ENCODE peak calls at places on chromosomes 3 and 15, in six cellular contexts. V is epithelial cell of esophagus, Q is endothelial cell, W is stomach, P is right lobe of liver, L is upper lobe of right lung. K is an unnamed sample.

GRCh38 chr3:131794766-131795381 is 239.9 kb downstream of the CPNE4 start:
- DNase-seq in V (peak; percentile 67), Q (peak; percentile 58), W (no peak), P (no peak), L (no peak), K (no peak)

GRCh38 chr3:47003461-47004368 is 24.2 kb downstream of the NBEAL2 start:
- DNase-seq in V (no peak), Q (no peak), W (no peak), P (peak; percentile 16), L (peak; percentile 51), K (peak; percentile 85)

GRCh38 chr3:16817201-16817600 is 67.6 kb upstream of the PLCL2 start:
- DNase-seq in V (no peak), Q (no peak), W (no peak), P (no peak), L (no peak), K (no peak)

GRCh38 chr3:52121813-52122212 is 32.4 kb downstream of the POC1A start:
- DNase-seq in V (no peak), Q (no peak), W (no peak), P (no peak), L (no peak), K (peak; percentile 43)

GRCh38 chr3:171802601-171802956 is 7.7 kb downstream of the PLD1 start:
- DNase-seq in V (no peak), Q (no peak), W (no peak), P (no peak), L (no peak), K (no peak)

GRCh38 chr3:16171009-16171408 is 3.5 kb upstream of the GALNT15 start:
- DNase-seq in V (no peak), Q (no peak), W (no peak), P (no peak), L (no peak), K (no peak)

GRCh38 chr3:154730221-154730620 is 300.2 kb upstream of the GPR149 start:
- DNase-seq in V (peak; percentile 24), Q (no peak), W (no peak), P (no peak), L (no peak), K (no peak)

GRCh38 chr15:91385301-91385700 is 285.2 kb downstream of the SV2B start:
- DNase-seq in V (peak; percentile 55), Q (no peak), W (no peak), P (no peak), L (no peak), K (no peak)

GRCh38 chr15:82922737-82923136 is 29.8 kb downstream of the HOMER2 start:
- DNase-seq in V (no peak), Q (no peak), W (peak; percentile 20), P (no peak), L (no peak), K (no peak)

DNA sequence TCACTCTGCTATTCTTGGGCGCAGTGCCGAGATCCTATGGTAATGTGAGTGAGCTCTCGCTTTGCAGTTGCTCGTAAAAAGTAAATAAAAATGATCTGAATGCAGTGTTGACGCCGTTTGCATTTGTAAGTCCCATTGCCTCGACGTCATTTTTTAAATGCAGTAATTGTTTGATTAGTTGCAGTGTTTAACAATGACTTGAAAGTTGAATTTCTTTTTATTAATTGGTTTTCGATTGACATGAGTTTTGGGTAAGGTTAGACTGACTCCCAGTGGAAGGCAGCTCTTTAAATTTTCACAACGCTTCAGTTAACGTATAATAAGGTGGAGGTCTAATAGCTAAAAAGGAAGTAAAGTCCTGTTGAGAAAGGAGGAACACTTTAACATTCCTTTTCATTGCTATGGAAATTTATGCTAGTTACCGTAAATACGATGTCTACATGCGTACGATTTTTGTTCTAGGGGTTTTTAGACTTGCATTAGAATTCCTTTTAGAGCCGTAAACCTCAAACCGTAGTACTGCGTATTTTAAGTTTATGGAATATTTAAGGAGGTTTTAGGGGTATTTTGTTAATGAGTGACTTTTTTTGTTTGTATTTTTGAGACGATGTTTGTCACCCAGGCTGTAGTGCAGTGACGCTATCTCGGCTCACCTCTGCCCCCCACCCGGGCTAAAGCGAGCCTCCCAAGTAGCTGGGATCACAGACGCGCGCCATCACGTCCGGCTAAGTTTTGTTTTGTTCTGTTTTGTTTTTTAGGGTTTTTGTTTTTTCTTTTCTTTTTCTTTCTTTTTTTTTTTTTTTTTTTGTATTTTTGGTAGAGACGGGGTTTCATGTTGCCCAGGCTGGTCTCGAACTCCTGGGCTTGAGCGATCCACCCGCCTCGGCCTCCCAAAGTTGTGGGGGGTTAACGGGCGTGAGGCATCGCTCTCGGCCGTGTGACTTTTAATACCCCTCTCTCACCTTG is 1.4 kb downstream of the MORF4L1 start:
- DNase-seq in V (peak; percentile 24), Q (no peak), W (no peak), P (peak; percentile 45), L (no peak), K (no peak)
- TF ChIP-seq CTCF in V (no peak), Q (no peak), W (no peak), P (no peak), L (no peak), K (peak; percentile 71)

GRCh38 chr15:95024388-95024787 is 793.0 kb downstream of the MCTP2 start:
- DNase-seq in V (peak; percentile 65), Q (no peak), W (no peak), P (no peak), L (no peak), K (no peak)

GRCh38 chr15:95021816-95022215 is 790.5 kb downstream of the MCTP2 start:
- DNase-seq in V (no peak), Q (no peak), W (no peak), P (no peak), L (no peak), K (no peak)

DNA sequence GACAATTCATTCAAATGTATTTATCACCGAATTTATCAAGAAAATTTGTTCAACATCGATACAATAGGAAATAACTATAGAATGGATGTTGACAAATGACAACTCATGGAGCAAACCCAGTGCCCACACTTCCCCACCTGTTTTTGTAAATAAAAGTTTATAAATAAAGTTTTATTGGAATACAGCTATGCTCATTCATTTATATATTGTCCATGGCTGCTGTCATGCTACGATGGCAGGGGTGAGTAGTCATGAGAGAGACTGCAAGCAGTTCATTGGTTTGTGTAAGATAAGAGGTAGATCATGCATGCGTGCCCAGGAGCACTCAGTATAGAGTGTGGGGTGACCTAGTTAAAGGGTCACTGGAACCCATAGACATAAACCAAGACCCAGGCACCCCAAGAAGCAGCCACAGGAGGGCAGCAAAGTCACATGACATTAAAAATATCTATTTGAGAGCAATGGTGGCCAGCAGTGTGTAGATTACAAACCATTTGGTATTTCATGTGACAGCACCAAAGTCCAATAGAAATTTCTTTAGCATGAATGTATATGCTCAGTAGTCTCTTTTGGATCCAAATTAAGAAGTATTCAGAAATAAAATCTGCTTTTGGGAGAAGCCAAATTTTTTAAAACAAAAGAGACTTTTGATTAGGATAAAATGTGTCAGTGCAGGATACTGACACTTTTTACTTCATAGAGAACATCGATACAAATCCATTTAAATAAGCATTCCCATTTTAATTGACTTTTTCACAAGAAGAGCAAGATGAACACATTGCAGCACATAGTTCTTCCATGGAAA is 794.8 kb downstream of the MCTP2 start:
- DNase-seq in V (peak; percentile 72), Q (peak; percentile 73), W (peak; percentile 64), P (no peak), L (no peak), K (no peak)
- TF ChIP-seq CTCF in V (peak; percentile 89), Q (peak; percentile 61), W (no peak), P (peak; percentile 37), L (peak; percentile 61), K (peak; percentile 89)

GRCh38 chr3:39639344-39640236 is 169.8 kb upstream of the MYRIP start:
- DNase-seq in V (peak; percentile 98), Q (no peak), W (no peak), P (no peak), L (no peak), K (no peak)

GRCh38 chr3:39641210-39641718 is 168.1 kb upstream of the MYRIP start:
- DNase-seq in V (no peak), Q (no peak), W (no peak), P (no peak), L (no peak), K (no peak)

GRCh38 chr3:39638286-39638685 is 170.8 kb downstream of the MOBP start:
- DNase-seq in V (peak; percentile 31), Q (no peak), W (no peak), P (no peak), L (no peak), K (no peak)

GRCh38 chr3:39637807-39638206 is 170.3 kb downstream of the MOBP start:
- DNase-seq in V (peak; percentile 67), Q (no peak), W (no peak), P (no peak), L (no peak), K (no peak)
- TF ChIP-seq CTCF in V (peak; percentile 50), Q (no peak), W (no peak), P (no peak), L (no peak), K (peak; percentile 50)

GRCh38 chr15:93486407-93487117 is 397.6 kb upstream of the RGMA start:
- DNase-seq in V (peak; percentile 42), Q (no peak), W (peak; percentile 74), P (no peak), L (no peak), K (no peak)

GRCh38 chr15:93485438-93485837 is 396.4 kb upstream of the RGMA start:
- DNase-seq in V (no peak), Q (no peak), W (no peak), P (no peak), L (no peak), K (no peak)

GRCh38 chr15:93488157-93488803 is 399.3 kb upstream of the RGMA start:
- DNase-seq in V (no peak), Q (no peak), W (no peak), P (no peak), L (no peak), K (no peak)

GRCh38 chr15:93483923-93484322 is 394.9 kb upstream of the RGMA start:
- DNase-seq in V (no peak), Q (no peak), W (no peak), P (no peak), L (no peak), K (no peak)

DNA sequence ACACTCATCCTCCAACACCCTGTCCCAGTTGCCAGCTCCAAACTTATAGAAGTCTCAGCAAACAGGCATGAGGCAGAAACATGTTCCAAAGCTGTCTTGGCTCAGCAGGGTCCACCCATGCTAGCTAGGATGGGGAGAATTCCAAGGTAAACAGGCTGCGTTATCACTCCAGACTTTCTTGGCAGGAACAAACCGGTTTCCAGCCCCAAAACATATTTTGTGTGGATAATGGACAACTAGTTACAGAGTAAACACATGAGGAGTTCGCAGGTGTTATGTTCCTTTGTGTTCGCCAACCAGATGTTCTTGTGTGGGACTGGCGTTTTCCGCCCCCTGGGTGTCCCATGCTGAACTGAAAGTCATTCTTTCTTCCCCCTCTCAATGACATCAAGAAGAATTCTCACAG is 396.9 kb upstream of the RGMA start:
- DNase-seq in V (no peak), Q (no peak), W (peak; percentile 58), P (no peak), L (no peak), K (no peak)
- TF ChIP-seq CTCF in V (no peak), Q (no peak), W (no peak), P (no peak), L (no peak), K (peak; percentile 53)